ENCODE peak calls at places on chromosome 22, in eight cellular contexts. One of them, this sample, is unnamed.

GRCh38 chr22:20399866-20400605 is 6.1 kb downstream of the ZNF74 start:
- DNase-seq in adrenal gland: no peak
- DNase-seq in HFF-Myc: no peak
- DNase-seq in stimulated activated CD8-positive, alpha-beta memory T cell treated with anti-CD3 and anti-CD28 coated beads, Interleukin-15, amount 100 ng/mL, for 1 hour: no peak
- DNase-seq in GM03348: no peak
- DNase-seq in Caco-2: no peak
- DNase-seq in hippocampal formation: no peak
- DNase-seq in fibroblast of the aortic adventitia: no peak
- DNase-seq in this sample: no peak

GRCh38 chr22:48868554-48868953 is 959.1 kb downstream of the BRD1 start:
- DNase-seq in adrenal gland: no peak
- DNase-seq in HFF-Myc: no peak
- DNase-seq in stimulated activated CD8-positive, alpha-beta memory T cell treated with anti-CD3 and anti-CD28 coated beads, Interleukin-15, amount 100 ng/mL, for 1 hour: no peak
- DNase-seq in GM03348: no peak
- DNase-seq in Caco-2: peak
- DNase-seq in hippocampal formation: no peak
- DNase-seq in fibroblast of the aortic adventitia: no peak
- DNase-seq in this sample: no peak

GRCh38 chr22:37331034-37331428 is 48.7 kb downstream of the CYTH4 start:
- DNase-seq in adrenal gland: no peak
- DNase-seq in HFF-Myc: no peak
- DNase-seq in stimulated activated CD8-positive, alpha-beta memory T cell treated with anti-CD3 and anti-CD28 coated beads, Interleukin-15, amount 100 ng/mL, for 1 hour: no peak
- DNase-seq in GM03348: peak
- DNase-seq in Caco-2: no peak
- DNase-seq in hippocampal formation: no peak
- DNase-seq in fibroblast of the aortic adventitia: peak
- DNase-seq in this sample: no peak

GRCh38 chr22:37519268-37520195 is at the start of gene CARD10:
- DNase-seq in adrenal gland: no peak
- DNase-seq in HFF-Myc: no peak
- DNase-seq in stimulated activated CD8-positive, alpha-beta memory T cell treated with anti-CD3 and anti-CD28 coated beads, Interleukin-15, amount 100 ng/mL, for 1 hour: no peak
- DNase-seq in GM03348: peak
- DNase-seq in Caco-2: no peak
- DNase-seq in hippocampal formation: no peak
- DNase-seq in fibroblast of the aortic adventitia: no peak
- DNase-seq in this sample: no peak

GRCh38 chr22:19943665-19944026 is 2.0 kb upstream of the TXNRD2 start:
- DNase-seq in adrenal gland: no peak
- DNase-seq in HFF-Myc: peak
- DNase-seq in stimulated activated CD8-positive, alpha-beta memory T cell treated with anti-CD3 and anti-CD28 coated beads, Interleukin-15, amount 100 ng/mL, for 1 hour: no peak
- DNase-seq in GM03348: peak
- DNase-seq in Caco-2: no peak
- DNase-seq in hippocampal formation: no peak
- DNase-seq in fibroblast of the aortic adventitia: peak
- DNase-seq in this sample: peak

GRCh38 chr22:30436196-30436595 is 10.6 kb downstream of the MTFP1 start:
- DNase-seq in adrenal gland: no peak
- DNase-seq in HFF-Myc: no peak
- DNase-seq in stimulated activated CD8-positive, alpha-beta memory T cell treated with anti-CD3 and anti-CD28 coated beads, Interleukin-15, amount 100 ng/mL, for 1 hour: no peak
- DNase-seq in GM03348: no peak
- DNase-seq in Caco-2: no peak
- DNase-seq in hippocampal formation: no peak
- DNase-seq in fibroblast of the aortic adventitia: no peak
- DNase-seq in this sample: no peak

GRCh38 chr22:41286639-41287091 is 678 bp upstream of the RANGAP1 start:
- DNase-seq in adrenal gland: no peak
- DNase-seq in HFF-Myc: no peak
- DNase-seq in stimulated activated CD8-positive, alpha-beta memory T cell treated with anti-CD3 and anti-CD28 coated beads, Interleukin-15, amount 100 ng/mL, for 1 hour: no peak
- DNase-seq in GM03348: no peak
- DNase-seq in Caco-2: no peak
- DNase-seq in hippocampal formation: no peak
- DNase-seq in fibroblast of the aortic adventitia: peak
- DNase-seq in this sample: peak

GRCh38 chr22:33057363-33057995 is 702 bp downstream of the SYN3 start:
- DNase-seq in adrenal gland: no peak
- DNase-seq in HFF-Myc: no peak
- DNase-seq in stimulated activated CD8-positive, alpha-beta memory T cell treated with anti-CD3 and anti-CD28 coated beads, Interleukin-15, amount 100 ng/mL, for 1 hour: no peak
- DNase-seq in GM03348: no peak
- DNase-seq in Caco-2: no peak
- DNase-seq in hippocampal formation: no peak
- DNase-seq in fibroblast of the aortic adventitia: no peak
- DNase-seq in this sample: no peak

GRCh38 chr22:41642711-41643110 is 21.6 kb downstream of the XRCC6 start:
- DNase-seq in adrenal gland: no peak
- DNase-seq in HFF-Myc: no peak
- DNase-seq in stimulated activated CD8-positive, alpha-beta memory T cell treated with anti-CD3 and anti-CD28 coated beads, Interleukin-15, amount 100 ng/mL, for 1 hour: no peak
- DNase-seq in GM03348: no peak
- DNase-seq in Caco-2: no peak
- DNase-seq in hippocampal formation: no peak
- DNase-seq in fibroblast of the aortic adventitia: no peak
- DNase-seq in this sample: no peak

GRCh38 chr22:39362271-39362670 is 12.5 kb downstream of the SYNGR1 start:
- DNase-seq in adrenal gland: no peak
- DNase-seq in HFF-Myc: no peak
- DNase-seq in stimulated activated CD8-positive, alpha-beta memory T cell treated with anti-CD3 and anti-CD28 coated beads, Interleukin-15, amount 100 ng/mL, for 1 hour: no peak
- DNase-seq in GM03348: no peak
- DNase-seq in Caco-2: no peak
- DNase-seq in hippocampal formation: no peak
- DNase-seq in fibroblast of the aortic adventitia: no peak
- DNase-seq in this sample: no peak

GRCh38 chr22:46748948-46749681 is 11.1 kb upstream of the CERK start:
- DNase-seq in adrenal gland: no peak
- DNase-seq in HFF-Myc: no peak
- DNase-seq in stimulated activated CD8-positive, alpha-beta memory T cell treated with anti-CD3 and anti-CD28 coated beads, Interleukin-15, amount 100 ng/mL, for 1 hour: no peak
- DNase-seq in GM03348: peak
- DNase-seq in Caco-2: no peak
- DNase-seq in hippocampal formation: no peak
- DNase-seq in fibroblast of the aortic adventitia: peak
- DNase-seq in this sample: no peak

GRCh38 chr22:27705391-27706080 is 96.0 kb downstream of the MN1 start:
- DNase-seq in adrenal gland: no peak
- DNase-seq in HFF-Myc: no peak
- DNase-seq in stimulated activated CD8-positive, alpha-beta memory T cell treated with anti-CD3 and anti-CD28 coated beads, Interleukin-15, amount 100 ng/mL, for 1 hour: no peak
- DNase-seq in GM03348: no peak
- DNase-seq in Caco-2: no peak
- DNase-seq in hippocampal formation: no peak
- DNase-seq in fibroblast of the aortic adventitia: peak
- DNase-seq in this sample: peak

GRCh38 chr22:33940741-33941140 is 20.5 kb upstream of the LARGE1 start:
- DNase-seq in adrenal gland: no peak
- DNase-seq in HFF-Myc: no peak
- DNase-seq in stimulated activated CD8-positive, alpha-beta memory T cell treated with anti-CD3 and anti-CD28 coated beads, Interleukin-15, amount 100 ng/mL, for 1 hour: no peak
- DNase-seq in GM03348: no peak
- DNase-seq in Caco-2: no peak
- DNase-seq in hippocampal formation: no peak
- DNase-seq in fibroblast of the aortic adventitia: no peak
- DNase-seq in this sample: no peak

GRCh38 chr22:27776410-27776958 is 25.1 kb downstream of the MN1 start:
- DNase-seq in adrenal gland: no peak
- DNase-seq in HFF-Myc: no peak
- DNase-seq in stimulated activated CD8-positive, alpha-beta memory T cell treated with anti-CD3 and anti-CD28 coated beads, Interleukin-15, amount 100 ng/mL, for 1 hour: no peak
- DNase-seq in GM03348: peak
- DNase-seq in Caco-2: no peak
- DNase-seq in hippocampal formation: no peak
- DNase-seq in fibroblast of the aortic adventitia: peak
- DNase-seq in this sample: no peak

GRCh38 chr22:37549704-37550059 is 10.6 kb upstream of the CDC42EP1 start:
- DNase-seq in adrenal gland: peak
- DNase-seq in HFF-Myc: no peak
- DNase-seq in stimulated activated CD8-positive, alpha-beta memory T cell treated with anti-CD3 and anti-CD28 coated beads, Interleukin-15, amount 100 ng/mL, for 1 hour: no peak
- DNase-seq in GM03348: peak
- DNase-seq in Caco-2: no peak
- DNase-seq in hippocampal formation: peak
- DNase-seq in fibroblast of the aortic adventitia: peak
- DNase-seq in this sample: no peak

GRCh38 chr22:29003975-29004646 is 57.5 kb downstream of the C22orf31 start:
- DNase-seq in adrenal gland: peak
- DNase-seq in HFF-Myc: no peak
- DNase-seq in stimulated activated CD8-positive, alpha-beta memory T cell treated with anti-CD3 and anti-CD28 coated beads, Interleukin-15, amount 100 ng/mL, for 1 hour: no peak
- DNase-seq in GM03348: no peak
- DNase-seq in Caco-2: no peak
- DNase-seq in hippocampal formation: no peak
- DNase-seq in fibroblast of the aortic adventitia: no peak
- DNase-seq in this sample: no peak

GRCh38 chr22:25013634-25014033 is 61.1 kb downstream of the KIAA1671 start:
- DNase-seq in adrenal gland: peak
- DNase-seq in HFF-Myc: no peak
- DNase-seq in stimulated activated CD8-positive, alpha-beta memory T cell treated with anti-CD3 and anti-CD28 coated beads, Interleukin-15, amount 100 ng/mL, for 1 hour: no peak
- DNase-seq in GM03348: no peak
- DNase-seq in Caco-2: peak
- DNase-seq in hippocampal formation: no peak
- DNase-seq in fibroblast of the aortic adventitia: no peak
- DNase-seq in this sample: no peak

GRCh38 chr22:44023404-44024287 is 456 bp upstream of the PARVB start:
- DNase-seq in adrenal gland: peak
- DNase-seq in HFF-Myc: no peak
- DNase-seq in stimulated activated CD8-positive, alpha-beta memory T cell treated with anti-CD3 and anti-CD28 coated beads, Interleukin-15, amount 100 ng/mL, for 1 hour: no peak
- DNase-seq in GM03348: peak
- DNase-seq in Caco-2: peak
- DNase-seq in hippocampal formation: no peak
- DNase-seq in fibroblast of the aortic adventitia: peak
- DNase-seq in this sample: no peak

GRCh38 chr22:33380789-33381530 is 322.8 kb upstream of the SYN3 start:
- DNase-seq in adrenal gland: no peak
- DNase-seq in HFF-Myc: peak
- DNase-seq in stimulated activated CD8-positive, alpha-beta memory T cell treated with anti-CD3 and anti-CD28 coated beads, Interleukin-15, amount 100 ng/mL, for 1 hour: no peak
- DNase-seq in GM03348: peak
- DNase-seq in Caco-2: no peak
- DNase-seq in hippocampal formation: no peak
- DNase-seq in fibroblast of the aortic adventitia: peak
- DNase-seq in this sample: no peak

GRCh38 chr22:22010358-22010757 is 27.8 kb upstream of the TOP3B start:
- DNase-seq in adrenal gland: no peak
- DNase-seq in HFF-Myc: no peak
- DNase-seq in stimulated activated CD8-positive, alpha-beta memory T cell treated with anti-CD3 and anti-CD28 coated beads, Interleukin-15, amount 100 ng/mL, for 1 hour: no peak
- DNase-seq in GM03348: no peak
- DNase-seq in Caco-2: no peak
- DNase-seq in hippocampal formation: no peak
- DNase-seq in fibroblast of the aortic adventitia: no peak
- DNase-seq in this sample: no peak

GRCh38 chr22:46574993-46575914 is 37.8 kb upstream of the CELSR1 start:
- DNase-seq in adrenal gland: peak
- DNase-seq in HFF-Myc: no peak
- DNase-seq in stimulated activated CD8-positive, alpha-beta memory T cell treated with anti-CD3 and anti-CD28 coated beads, Interleukin-15, amount 100 ng/mL, for 1 hour: no peak
- DNase-seq in GM03348: no peak
- DNase-seq in Caco-2: peak
- DNase-seq in hippocampal formation: no peak
- DNase-seq in fibroblast of the aortic adventitia: no peak
- DNase-seq in this sample: no peak

GRCh38 chr22:43477966-43478365 is 66.2 kb downstream of the MPPED1 start:
- DNase-seq in adrenal gland: no peak
- DNase-seq in HFF-Myc: no peak
- DNase-seq in stimulated activated CD8-positive, alpha-beta memory T cell treated with anti-CD3 and anti-CD28 coated beads, Interleukin-15, amount 100 ng/mL, for 1 hour: no peak
- DNase-seq in GM03348: no peak
- DNase-seq in Caco-2: no peak
- DNase-seq in hippocampal formation: no peak
- DNase-seq in fibroblast of the aortic adventitia: no peak
- DNase-seq in this sample: no peak

GRCh38 chr22:36088292-36088691 is 59.7 kb upstream of the RBFOX2 start:
- DNase-seq in adrenal gland: no peak
- DNase-seq in HFF-Myc: no peak
- DNase-seq in stimulated activated CD8-positive, alpha-beta memory T cell treated with anti-CD3 and anti-CD28 coated beads, Interleukin-15, amount 100 ng/mL, for 1 hour: no peak
- DNase-seq in GM03348: no peak
- DNase-seq in Caco-2: no peak
- DNase-seq in hippocampal formation: no peak
- DNase-seq in fibroblast of the aortic adventitia: no peak
- DNase-seq in this sample: no peak

GRCh38 chr22:45537734-45538181 is 35.1 kb downstream of the FBLN1 start:
- DNase-seq in adrenal gland: no peak
- DNase-seq in HFF-Myc: no peak
- DNase-seq in stimulated activated CD8-positive, alpha-beta memory T cell treated with anti-CD3 and anti-CD28 coated beads, Interleukin-15, amount 100 ng/mL, for 1 hour: no peak
- DNase-seq in GM03348: peak
- DNase-seq in Caco-2: no peak
- DNase-seq in hippocampal formation: peak
- DNase-seq in fibroblast of the aortic adventitia: peak
- DNase-seq in this sample: peak

GRCh38 chr22:43714104-43714503 is 98.0 kb downstream of the EFCAB6 start:
- DNase-seq in adrenal gland: no peak
- DNase-seq in HFF-Myc: no peak
- DNase-seq in stimulated activated CD8-positive, alpha-beta memory T cell treated with anti-CD3 and anti-CD28 coated beads, Interleukin-15, amount 100 ng/mL, for 1 hour: no peak
- DNase-seq in GM03348: no peak
- DNase-seq in Caco-2: no peak
- DNase-seq in hippocampal formation: no peak
- DNase-seq in fibroblast of the aortic adventitia: no peak
- DNase-seq in this sample: no peak

GRCh38 chr22:32476804-32477203 is 2.2 kb downstream of the FBXO7 start:
- DNase-seq in adrenal gland: no peak
- DNase-seq in HFF-Myc: no peak
- DNase-seq in stimulated activated CD8-positive, alpha-beta memory T cell treated with anti-CD3 and anti-CD28 coated beads, Interleukin-15, amount 100 ng/mL, for 1 hour: no peak
- DNase-seq in GM03348: no peak
- DNase-seq in Caco-2: no peak
- DNase-seq in hippocampal formation: no peak
- DNase-seq in fibroblast of the aortic adventitia: no peak
- DNase-seq in this sample: no peak

GRCh38 chr22:46761539-46762237 is 762 bp upstream of the TBC1D22A start:
- DNase-seq in adrenal gland: no peak
- DNase-seq in HFF-Myc: no peak
- DNase-seq in stimulated activated CD8-positive, alpha-beta memory T cell treated with anti-CD3 and anti-CD28 coated beads, Interleukin-15, amount 100 ng/mL, for 1 hour: no peak
- DNase-seq in GM03348: no peak
- DNase-seq in Caco-2: no peak
- DNase-seq in hippocampal formation: no peak
- DNase-seq in fibroblast of the aortic adventitia: no peak
- DNase-seq in this sample: no peak

GRCh38 chr22:33126881-33127280 is 68.7 kb upstream of the SYN3 start:
- DNase-seq in adrenal gland: no peak
- DNase-seq in HFF-Myc: no peak
- DNase-seq in stimulated activated CD8-positive, alpha-beta memory T cell treated with anti-CD3 and anti-CD28 coated beads, Interleukin-15, amount 100 ng/mL, for 1 hour: no peak
- DNase-seq in GM03348: peak
- DNase-seq in Caco-2: no peak
- DNase-seq in hippocampal formation: no peak
- DNase-seq in fibroblast of the aortic adventitia: no peak
- DNase-seq in this sample: no peak

GRCh38 chr22:42173183-42173926 is 42.7 kb upstream of the CYP2D6 start:
- DNase-seq in adrenal gland: no peak
- DNase-seq in HFF-Myc: no peak
- DNase-seq in stimulated activated CD8-positive, alpha-beta memory T cell treated with anti-CD3 and anti-CD28 coated beads, Interleukin-15, amount 100 ng/mL, for 1 hour: no peak
- DNase-seq in GM03348: no peak
- DNase-seq in Caco-2: no peak
- DNase-seq in hippocampal formation: no peak
- DNase-seq in fibroblast of the aortic adventitia: no peak
- DNase-seq in this sample: no peak

GRCh38 chr22:24077416-24077815 is 66.3 kb downstream of the CABIN1 start:
- DNase-seq in adrenal gland: no peak
- DNase-seq in HFF-Myc: no peak
- DNase-seq in stimulated activated CD8-positive, alpha-beta memory T cell treated with anti-CD3 and anti-CD28 coated beads, Interleukin-15, amount 100 ng/mL, for 1 hour: no peak
- DNase-seq in GM03348: no peak
- DNase-seq in Caco-2: no peak
- DNase-seq in hippocampal formation: no peak
- DNase-seq in fibroblast of the aortic adventitia: no peak
- DNase-seq in this sample: no peak

GRCh38 chr22:37634505-37635002 is 4.9 kb upstream of the SH3BP1 start:
- DNase-seq in adrenal gland: no peak
- DNase-seq in HFF-Myc: no peak
- DNase-seq in stimulated activated CD8-positive, alpha-beta memory T cell treated with anti-CD3 and anti-CD28 coated beads, Interleukin-15, amount 100 ng/mL, for 1 hour: no peak
- DNase-seq in GM03348: no peak
- DNase-seq in Caco-2: no peak
- DNase-seq in hippocampal formation: no peak
- DNase-seq in fibroblast of the aortic adventitia: peak
- DNase-seq in this sample: no peak

GRCh38 chr22:35749808-35750207 is 32.1 kb downstream of the APOL5 start:
- DNase-seq in adrenal gland: no peak
- DNase-seq in HFF-Myc: peak
- DNase-seq in stimulated activated CD8-positive, alpha-beta memory T cell treated with anti-CD3 and anti-CD28 coated beads, Interleukin-15, amount 100 ng/mL, for 1 hour: no peak
- DNase-seq in GM03348: no peak
- DNase-seq in Caco-2: no peak
- DNase-seq in hippocampal formation: no peak
- DNase-seq in fibroblast of the aortic adventitia: no peak
- DNase-seq in this sample: peak

GRCh38 chr22:35076648-35077047 is 10.7 kb downstream of the ISX start:
- DNase-seq in adrenal gland: no peak
- DNase-seq in HFF-Myc: no peak
- DNase-seq in stimulated activated CD8-positive, alpha-beta memory T cell treated with anti-CD3 and anti-CD28 coated beads, Interleukin-15, amount 100 ng/mL, for 1 hour: no peak
- DNase-seq in GM03348: no peak
- DNase-seq in Caco-2: no peak
- DNase-seq in hippocampal formation: no peak
- DNase-seq in fibroblast of the aortic adventitia: no peak
- DNase-seq in this sample: no peak

GRCh38 chr22:47370448-47371262 is 608.2 kb downstream of the TBC1D22A start:
- DNase-seq in adrenal gland: no peak
- DNase-seq in HFF-Myc: no peak
- DNase-seq in stimulated activated CD8-positive, alpha-beta memory T cell treated with anti-CD3 and anti-CD28 coated beads, Interleukin-15, amount 100 ng/mL, for 1 hour: no peak
- DNase-seq in GM03348: no peak
- DNase-seq in Caco-2: no peak
- DNase-seq in hippocampal formation: no peak
- DNase-seq in fibroblast of the aortic adventitia: no peak
- DNase-seq in this sample: no peak

This sample was measured in SK-N-MC.